ENCODE peak calls at places on chromosomes 13 and 19, in six cellular contexts. One of them, this sample, is unnamed.

GRCh38 chr19:33159149-33159548 is 27.2 kb downstream of the WDR88 start:
- DNase-seq in HCT116: no peak
- DNase-seq in mammary epithelial cell: no peak
- DNase-seq in heart right ventricle: no peak
- DNase-seq in brain microvascular endothelial cell: no peak
- DNase-seq in BE2C: no peak
- DNase-seq in this sample: no peak

GRCh38 chr13:19860884-19861655 is 2.4 kb downstream of the ZMYM5 start:
- DNase-seq in brain microvascular endothelial cell: peak; percentile 48
- DNase-seq in mammary epithelial cell: peak; percentile 89
- DNase-seq in HCT116: peak; percentile 80
- DNase-seq in heart right ventricle: no peak
- DNase-seq in BE2C: no peak
- DNase-seq in this sample: no peak

GRCh38 chr19:54017266-54017665 is 25.8 kb downstream of the CACNG6 start:
- DNase-seq in mammary epithelial cell: peak; percentile 39
- DNase-seq in brain microvascular endothelial cell: peak; percentile 85
- DNase-seq in BE2C: no peak
- DNase-seq in HCT116: no peak
- DNase-seq in heart right ventricle: no peak
- DNase-seq in this sample: no peak

GRCh38 chr13:100513987-100514670 is 74.5 kb downstream of the GGACT start:
- DNase-seq in HCT116: no peak
- DNase-seq in heart right ventricle: no peak
- DNase-seq in BE2C: no peak
- DNase-seq in brain microvascular endothelial cell: no peak
- DNase-seq in mammary epithelial cell: no peak
- DNase-seq in this sample: peak; percentile 45

GRCh38 chr13:95002968-95003813 is 290.8 kb upstream of the SOX21 start:
- DNase-seq in heart right ventricle: no peak
- DNase-seq in BE2C: no peak
- DNase-seq in brain microvascular endothelial cell: no peak
- DNase-seq in HCT116: no peak
- DNase-seq in mammary epithelial cell: no peak
- DNase-seq in this sample: peak; percentile 77

GRCh38 chr13:35984776-35985453 is 146.3 kb downstream of the DCLK1 start:
- DNase-seq in mammary epithelial cell: no peak
- DNase-seq in HCT116: no peak
- DNase-seq in heart right ventricle: no peak
- DNase-seq in BE2C: peak; percentile 84
- DNase-seq in brain microvascular endothelial cell: no peak
- DNase-seq in this sample: peak; percentile 39

GRCh38 chr19:7772752-7773291 is 9.8 kb downstream of the CLEC4M start:
- DNase-seq in brain microvascular endothelial cell: no peak
- DNase-seq in heart right ventricle: no peak
- DNase-seq in HCT116: no peak
- DNase-seq in BE2C: no peak
- DNase-seq in mammary epithelial cell: peak; percentile 76
- DNase-seq in this sample: no peak

GRCh38 chr19:18478545-18479311 is 40.8 kb upstream of the ISYNA1 start:
- DNase-seq in heart right ventricle: peak; percentile 80
- DNase-seq in brain microvascular endothelial cell: peak; percentile 73
- DNase-seq in mammary epithelial cell: peak; percentile 74
- DNase-seq in BE2C: peak; percentile 51
- DNase-seq in HCT116: no peak
- DNase-seq in this sample: no peak

GRCh38 chr13:79648191-79648590 is 167.2 kb downstream of the NDFIP2 start:
- DNase-seq in HCT116: no peak
- DNase-seq in BE2C: no peak
- DNase-seq in brain microvascular endothelial cell: no peak
- DNase-seq in mammary epithelial cell: peak; percentile 43
- DNase-seq in heart right ventricle: no peak
- DNase-seq in this sample: no peak

GRCh38 chr13:47256618-47257017 is 359.8 kb upstream of the HTR2A start:
- DNase-seq in mammary epithelial cell: peak; percentile 85
- DNase-seq in HCT116: no peak
- DNase-seq in brain microvascular endothelial cell: peak; percentile 63
- DNase-seq in BE2C: no peak
- DNase-seq in heart right ventricle: no peak
- DNase-seq in this sample: no peak

GRCh38 chr13:59452189-59452588 is 711.5 kb downstream of the DIAPH3 start:
- DNase-seq in HCT116: no peak
- DNase-seq in brain microvascular endothelial cell: no peak
- DNase-seq in BE2C: no peak
- DNase-seq in heart right ventricle: no peak
- DNase-seq in mammary epithelial cell: no peak
- DNase-seq in this sample: no peak

GRCh38 chr13:108915095-108915633 is 285.8 kb downstream of the MYO16 start:
- DNase-seq in mammary epithelial cell: peak; percentile 32
- DNase-seq in heart right ventricle: no peak
- DNase-seq in BE2C: no peak
- DNase-seq in brain microvascular endothelial cell: peak; percentile 53
- DNase-seq in HCT116: no peak
- DNase-seq in this sample: no peak

GRCh38 chr13:49357694-49358093 is 86.2 kb downstream of the CAB39L start:
- DNase-seq in brain microvascular endothelial cell: peak; percentile 67
- DNase-seq in HCT116: no peak
- DNase-seq in BE2C: no peak
- DNase-seq in heart right ventricle: no peak
- DNase-seq in mammary epithelial cell: no peak
- DNase-seq in this sample: no peak

GRCh38 chr13:93039131-93039530 is 187.5 kb upstream of the GPC6 start:
- DNase-seq in mammary epithelial cell: no peak
- DNase-seq in HCT116: no peak
- DNase-seq in brain microvascular endothelial cell: peak; percentile 54
- DNase-seq in BE2C: no peak
- DNase-seq in heart right ventricle: no peak
- DNase-seq in this sample: no peak

GRCh38 chr19:34808566-34808965 is 35.6 kb upstream of the ZNF599 start:
- DNase-seq in brain microvascular endothelial cell: peak; percentile 53
- DNase-seq in HCT116: no peak
- DNase-seq in BE2C: no peak
- DNase-seq in heart right ventricle: no peak
- DNase-seq in mammary epithelial cell: peak; percentile 78
- DNase-seq in this sample: no peak

GRCh38 chr19:51921949-51922348 is 5.3 kb upstream of the ZNF613 start:
- DNase-seq in brain microvascular endothelial cell: no peak
- DNase-seq in mammary epithelial cell: no peak
- DNase-seq in heart right ventricle: no peak
- DNase-seq in BE2C: no peak
- DNase-seq in HCT116: no peak
- DNase-seq in this sample: no peak

GRCh38 chr19:40831502-40832430 is 18.5 kb downstream of the CYP2A6 start:
- DNase-seq in mammary epithelial cell: peak; percentile 81
- DNase-seq in heart right ventricle: no peak
- DNase-seq in BE2C: no peak
- DNase-seq in brain microvascular endothelial cell: peak; percentile 22
- DNase-seq in HCT116: no peak
- DNase-seq in this sample: no peak

GRCh38 chr19:35641515-35642151 is at the start of gene ETV2:
- DNase-seq in HCT116: no peak
- DNase-seq in BE2C: peak; percentile 52
- DNase-seq in brain microvascular endothelial cell: peak; percentile 40
- DNase-seq in heart right ventricle: peak; percentile 55
- DNase-seq in mammary epithelial cell: no peak
- DNase-seq in this sample: peak; percentile 86

GRCh38 chr19:57816652-57817051 is 1.9 kb upstream of the ZNF552 start:
- DNase-seq in mammary epithelial cell: no peak
- DNase-seq in BE2C: no peak
- DNase-seq in brain microvascular endothelial cell: no peak
- DNase-seq in heart right ventricle: no peak
- DNase-seq in HCT116: no peak
- DNase-seq in this sample: no peak

GRCh38 chr19:9009935-9010651 is at the start of gene MUC16:
- DNase-seq in brain microvascular endothelial cell: no peak
- DNase-seq in heart right ventricle: no peak
- DNase-seq in mammary epithelial cell: peak; percentile 5
- DNase-seq in HCT116: no peak
- DNase-seq in BE2C: no peak
- DNase-seq in this sample: peak; percentile 54

GRCh38 chr13:38883783-38884182 is 106.8 kb downstream of the STOML3 start:
- DNase-seq in mammary epithelial cell: no peak
- DNase-seq in heart right ventricle: no peak
- DNase-seq in HCT116: no peak
- DNase-seq in BE2C: no peak
- DNase-seq in brain microvascular endothelial cell: peak; percentile 49
- DNase-seq in this sample: no peak

GRCh38 chr19:54248016-54248601 is 5.5 kb upstream of the LILRA6 start:
- DNase-seq in heart right ventricle: peak; percentile 33
- DNase-seq in BE2C: no peak
- DNase-seq in mammary epithelial cell: no peak
- DNase-seq in HCT116: no peak
- DNase-seq in brain microvascular endothelial cell: peak; percentile 22
- DNase-seq in this sample: no peak

GRCh38 chr19:45881082-45881908 is 4.6 kb downstream of the IRF2BP1 start:
- DNase-seq in HCT116: no peak
- DNase-seq in BE2C: no peak
- DNase-seq in heart right ventricle: no peak
- DNase-seq in mammary epithelial cell: no peak
- DNase-seq in brain microvascular endothelial cell: no peak
- DNase-seq in this sample: peak; percentile 28

GRCh38 chr13:73793361-73793760 is 340.8 kb downstream of the KLF12 start:
- DNase-seq in HCT116: no peak
- DNase-seq in BE2C: no peak
- DNase-seq in heart right ventricle: no peak
- DNase-seq in mammary epithelial cell: no peak
- DNase-seq in brain microvascular endothelial cell: no peak
- DNase-seq in this sample: no peak
- H3K27me3 ChIP-seq in HCT116: no peaks in the 10 kb centered on the region
- H3K27me3 ChIP-seq in BE2C: no peaks in the 10 kb centered on the region
- H3K27me3 ChIP-seq in heart right ventricle: no peaks in the 10 kb centered on the region
- H3K27me3 ChIP-seq in mammary epithelial cell: no peaks in the 10 kb centered on the region
- H3K27me3 ChIP-seq in brain microvascular endothelial cell: no peaks in the 10 kb centered on the region
- H3K27me3 ChIP-seq in this sample: no peaks in the 10 kb centered on the region

GRCh38 chr19:5895890-5896289 is 7.7 kb downstream of the NDUFA11 start:
- DNase-seq in brain microvascular endothelial cell: no peak
- DNase-seq in BE2C: no peak
- DNase-seq in heart right ventricle: no peak
- DNase-seq in mammary epithelial cell: no peak
- DNase-seq in HCT116: no peak
- DNase-seq in this sample: no peak
- H3K27me3 ChIP-seq in brain microvascular endothelial cell: no peaks in the 10 kb centered on the region
- H3K27me3 ChIP-seq in BE2C: peaks cover 6% of the 10 kb centered on the region
- H3K27me3 ChIP-seq in heart right ventricle: no peaks in the 10 kb centered on the region
- H3K27me3 ChIP-seq in mammary epithelial cell: no peaks in the 10 kb centered on the region
- H3K27me3 ChIP-seq in HCT116: no peaks in the 10 kb centered on the region
- H3K27me3 ChIP-seq in this sample: no peaks in the 10 kb centered on the region

GRCh38 chr19:39321832-39322176 is 1.1 kb upstream of the LRFN1 start:
- DNase-seq in mammary epithelial cell: no peak
- DNase-seq in BE2C: no peak
- DNase-seq in brain microvascular endothelial cell: no peak
- DNase-seq in heart right ventricle: no peak
- DNase-seq in HCT116: no peak
- DNase-seq in this sample: no peak
- H3K27me3 ChIP-seq in mammary epithelial cell: peaks cover 3% of the 10 kb centered on the region
- H3K27me3 ChIP-seq in BE2C: peaks cover 3% of the 10 kb centered on the region
- H3K27me3 ChIP-seq in brain microvascular endothelial cell: peaks cover 3% of the 10 kb centered on the region
- H3K27me3 ChIP-seq in heart right ventricle: no peaks in the 10 kb centered on the region
- H3K27me3 ChIP-seq in HCT116: no peaks in the 10 kb centered on the region
- H3K27me3 ChIP-seq in this sample: peaks cover 22% of the 10 kb centered on the region

DNA sequence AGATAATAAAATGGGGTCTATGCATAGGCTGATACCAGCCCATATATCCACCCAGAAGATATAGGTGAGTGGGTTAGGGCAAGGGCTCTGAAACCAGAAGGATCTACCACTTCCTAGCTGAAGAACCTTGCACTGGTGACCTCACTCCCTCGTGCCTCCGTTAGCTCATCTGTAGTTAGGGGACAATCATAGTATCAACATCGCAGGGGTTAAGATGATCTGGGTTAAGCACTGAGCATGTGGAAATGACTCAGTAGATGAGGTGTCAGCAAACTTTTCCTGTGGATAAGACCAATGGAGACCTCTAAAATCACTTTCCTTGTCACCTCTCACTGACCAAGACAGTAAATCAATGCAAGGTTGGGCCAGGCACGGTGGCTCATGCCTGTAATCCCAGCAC is 30.5 kb downstream of the TNFSF14 start:
- DNase-seq in HCT116: no peak
- DNase-seq in mammary epithelial cell: peak; percentile 9
- DNase-seq in BE2C: no peak
- DNase-seq in heart right ventricle: no peak
- DNase-seq in brain microvascular endothelial cell: peak; percentile 5
- DNase-seq in this sample: no peak
- H3K27me3 ChIP-seq in HCT116: no peaks in the 10 kb centered on the region
- H3K27me3 ChIP-seq in mammary epithelial cell: no peaks in the 10 kb centered on the region
- H3K27me3 ChIP-seq in BE2C: no peaks in the 10 kb centered on the region
- H3K27me3 ChIP-seq in heart right ventricle: no peaks in the 10 kb centered on the region
- H3K27me3 ChIP-seq in brain microvascular endothelial cell: no peaks in the 10 kb centered on the region
- H3K27me3 ChIP-seq in this sample: no peaks in the 10 kb centered on the region

GRCh38 chr13:27962128-27962841 is 6.8 kb downstream of the CDX2 start:
- DNase-seq in mammary epithelial cell: no peak
- DNase-seq in HCT116: no peak
- DNase-seq in BE2C: no peak
- DNase-seq in heart right ventricle: no peak
- DNase-seq in brain microvascular endothelial cell: no peak
- DNase-seq in this sample: peak; percentile 51
- H3K27me3 ChIP-seq in mammary epithelial cell: peaks cover 36% of the 10 kb centered on the region
- H3K27me3 ChIP-seq in HCT116: no peaks in the 10 kb centered on the region
- H3K27me3 ChIP-seq in BE2C: peaks cover 98% of the 10 kb centered on the region
- H3K27me3 ChIP-seq in heart right ventricle: peaks cover 33% of the 10 kb centered on the region
- H3K27me3 ChIP-seq in brain microvascular endothelial cell: peaks cover 91% of the 10 kb centered on the region
- H3K27me3 ChIP-seq in this sample: peaks cover 99% of the 10 kb centered on the region

DNA sequence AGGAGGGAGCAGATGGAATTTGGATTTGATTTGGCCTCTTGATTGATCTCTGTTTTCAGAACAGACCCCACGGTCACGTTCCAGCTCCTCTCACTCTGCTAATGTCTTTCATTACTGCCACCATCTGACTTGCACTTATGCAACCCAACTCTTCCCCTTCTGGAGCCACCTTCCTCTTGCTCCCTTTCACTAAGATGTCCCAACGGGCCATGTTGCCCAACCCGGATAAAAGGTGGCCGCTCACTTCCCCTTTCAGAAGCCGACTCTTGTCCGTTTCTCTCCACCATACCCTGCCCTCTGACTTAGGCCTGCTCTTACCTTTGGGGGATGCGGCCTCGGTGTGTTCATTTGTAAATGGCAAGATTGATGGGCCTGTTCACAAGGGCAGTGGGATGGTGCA is 27.4 kb upstream of the CYP4F8 start:
- DNase-seq in BE2C: no peak
- DNase-seq in mammary epithelial cell: no peak
- DNase-seq in heart right ventricle: no peak
- DNase-seq in brain microvascular endothelial cell: no peak
- DNase-seq in HCT116: no peak
- DNase-seq in this sample: no peak
- H3K27me3 ChIP-seq in BE2C: peaks cover 10% of the 10 kb centered on the region
- H3K27me3 ChIP-seq in mammary epithelial cell: peaks cover 5% of the 10 kb centered on the region
- H3K27me3 ChIP-seq in heart right ventricle: no peaks in the 10 kb centered on the region
- H3K27me3 ChIP-seq in brain microvascular endothelial cell: no peaks in the 10 kb centered on the region
- H3K27me3 ChIP-seq in HCT116: no peaks in the 10 kb centered on the region
- H3K27me3 ChIP-seq in this sample: no peaks in the 10 kb centered on the region

GRCh38 chr13:76335463-76335862 is 550.7 kb downstream of the KCTD12 start:
- DNase-seq in BE2C: no peak
- DNase-seq in HCT116: no peak
- DNase-seq in heart right ventricle: no peak
- DNase-seq in brain microvascular endothelial cell: no peak
- DNase-seq in mammary epithelial cell: no peak
- DNase-seq in this sample: no peak

GRCh38 chr13:76338003-76338402 is 548.2 kb downstream of the KCTD12 start:
- DNase-seq in BE2C: no peak
- DNase-seq in mammary epithelial cell: no peak
- DNase-seq in heart right ventricle: no peak
- DNase-seq in HCT116: no peak
- DNase-seq in brain microvascular endothelial cell: no peak
- DNase-seq in this sample: no peak

GRCh38 chr13:76336889-76337844 is 549.0 kb downstream of the KCTD12 start:
- DNase-seq in mammary epithelial cell: no peak
- DNase-seq in HCT116: no peak
- DNase-seq in brain microvascular endothelial cell: no peak
- DNase-seq in heart right ventricle: peak; percentile 19
- DNase-seq in BE2C: no peak
- DNase-seq in this sample: peak; percentile 1

GRCh38 chr13:76339649-76340048 is 546.6 kb downstream of the KCTD12 start:
- DNase-seq in BE2C: no peak
- DNase-seq in heart right ventricle: no peak
- DNase-seq in HCT116: no peak
- DNase-seq in mammary epithelial cell: no peak
- DNase-seq in brain microvascular endothelial cell: no peak
- DNase-seq in this sample: no peak
- H3K27me3 ChIP-seq in BE2C: no peaks in the 10 kb centered on the region
- H3K27me3 ChIP-seq in heart right ventricle: no peaks in the 10 kb centered on the region
- H3K27me3 ChIP-seq in HCT116: no peaks in the 10 kb centered on the region
- H3K27me3 ChIP-seq in mammary epithelial cell: no peaks in the 10 kb centered on the region
- H3K27me3 ChIP-seq in brain microvascular endothelial cell: no peaks in the 10 kb centered on the region
- H3K27me3 ChIP-seq in this sample: peaks cover 20% of the 10 kb centered on the region